ENCODE peak calls at places on chromosomes 5 and 9, in five cellular contexts. One of them, this sample, is unnamed.

GRCh38 chr5:178375348-178375747 is 142.7 kb upstream of the PHYKPL start:
- DNase-seq in neural progenitor cell: no peak
- DNase-seq in PC-9: no peak
- DNase-seq in glutamatergic neuron: no peak
- DNase-seq in epithelial cell of esophagus: no peak
- DNase-seq in this sample: no peak

GRCh38 chr5:54881286-54882005 is 103.9 kb downstream of the ESM1 start:
- DNase-seq in neural progenitor cell: no peak
- DNase-seq in PC-9: no peak
- DNase-seq in glutamatergic neuron: no peak
- DNase-seq in epithelial cell of esophagus: peak
- DNase-seq in this sample: no peak

GRCh38 chr5:115194671-115195070 is 25.0 kb upstream of the TRIM36 start:
- DNase-seq in neural progenitor cell: no peak
- DNase-seq in PC-9: no peak
- DNase-seq in glutamatergic neuron: no peak
- DNase-seq in epithelial cell of esophagus: no peak
- DNase-seq in this sample: no peak

GRCh38 chr9:84711936-84712335 is 42.4 kb downstream of the NTRK2 start:
- DNase-seq in neural progenitor cell: no peak
- DNase-seq in PC-9: peak
- DNase-seq in glutamatergic neuron: no peak
- DNase-seq in epithelial cell of esophagus: peak
- DNase-seq in this sample: no peak

GRCh38 chr5:145801195-145801594 is 33.9 kb downstream of the PRELID2 start:
- DNase-seq in neural progenitor cell: no peak
- DNase-seq in PC-9: no peak
- DNase-seq in glutamatergic neuron: no peak
- DNase-seq in epithelial cell of esophagus: peak
- DNase-seq in this sample: no peak

GRCh38 chr9:17631396-17631795 is 52.5 kb downstream of the SH3GL2 start:
- DNase-seq in neural progenitor cell: no peak
- DNase-seq in PC-9: no peak
- DNase-seq in glutamatergic neuron: no peak
- DNase-seq in epithelial cell of esophagus: no peak
- DNase-seq in this sample: no peak

GRCh38 chr5:136021016-136021405 is 7.8 kb upstream of the TGFBI start:
- DNase-seq in neural progenitor cell: no peak
- DNase-seq in PC-9: no peak
- DNase-seq in glutamatergic neuron: no peak
- DNase-seq in epithelial cell of esophagus: peak
- DNase-seq in this sample: no peak

GRCh38 chr9:97441729-97442128 is 29.8 kb downstream of the TDRD7 start:
- DNase-seq in neural progenitor cell: no peak
- DNase-seq in PC-9: no peak
- DNase-seq in glutamatergic neuron: no peak
- DNase-seq in epithelial cell of esophagus: peak
- DNase-seq in this sample: no peak

GRCh38 chr5:3896098-3896497 is 300.5 kb downstream of the IRX1 start:
- DNase-seq in neural progenitor cell: no peak
- DNase-seq in PC-9: no peak
- DNase-seq in glutamatergic neuron: no peak
- DNase-seq in epithelial cell of esophagus: peak
- DNase-seq in this sample: no peak

GRCh38 chr5:170117736-170118135 is 12.0 kb downstream of the FOXI1 start:
- DNase-seq in neural progenitor cell: no peak
- DNase-seq in PC-9: no peak
- DNase-seq in glutamatergic neuron: no peak
- DNase-seq in epithelial cell of esophagus: no peak
- DNase-seq in this sample: no peak

GRCh38 chr9:136211006-136211405 is 6.1 kb upstream of the LHX3 start:
- DNase-seq in neural progenitor cell: no peak
- DNase-seq in PC-9: no peak
- DNase-seq in glutamatergic neuron: no peak
- DNase-seq in epithelial cell of esophagus: no peak
- DNase-seq in this sample: no peak

GRCh38 chr9:87425202-87425601 is 72.5 kb upstream of the DAPK1 start:
- DNase-seq in neural progenitor cell: no peak
- DNase-seq in PC-9: no peak
- DNase-seq in glutamatergic neuron: no peak
- DNase-seq in epithelial cell of esophagus: no peak
- DNase-seq in this sample: no peak

GRCh38 chr9:135555910-135556309 is 5.6 kb upstream of the PAEP start:
- DNase-seq in neural progenitor cell: no peak
- DNase-seq in PC-9: no peak
- DNase-seq in glutamatergic neuron: no peak
- DNase-seq in epithelial cell of esophagus: no peak
- DNase-seq in this sample: no peak

GRCh38 chr9:27352457-27353188 is 55.7 kb upstream of the EQTN start:
- DNase-seq in neural progenitor cell: no peak
- DNase-seq in PC-9: no peak
- DNase-seq in glutamatergic neuron: no peak
- DNase-seq in epithelial cell of esophagus: no peak
- DNase-seq in this sample: no peak

GRCh38 chr9:27348785-27349489 is 52.0 kb upstream of the EQTN start:
- DNase-seq in neural progenitor cell: no peak
- DNase-seq in PC-9: no peak
- DNase-seq in glutamatergic neuron: no peak
- DNase-seq in epithelial cell of esophagus: no peak
- DNase-seq in this sample: no peak

GRCh38 chr9:27349681-27350080 is 52.7 kb upstream of the EQTN start:
- DNase-seq in neural progenitor cell: no peak
- DNase-seq in PC-9: no peak
- DNase-seq in glutamatergic neuron: no peak
- DNase-seq in epithelial cell of esophagus: no peak
- DNase-seq in this sample: no peak

GRCh38 chr9:27351438-27351837 is 54.5 kb upstream of the EQTN start:
- DNase-seq in neural progenitor cell: no peak
- DNase-seq in PC-9: no peak
- DNase-seq in glutamatergic neuron: no peak
- DNase-seq in epithelial cell of esophagus: no peak
- DNase-seq in this sample: no peak

DNA sequence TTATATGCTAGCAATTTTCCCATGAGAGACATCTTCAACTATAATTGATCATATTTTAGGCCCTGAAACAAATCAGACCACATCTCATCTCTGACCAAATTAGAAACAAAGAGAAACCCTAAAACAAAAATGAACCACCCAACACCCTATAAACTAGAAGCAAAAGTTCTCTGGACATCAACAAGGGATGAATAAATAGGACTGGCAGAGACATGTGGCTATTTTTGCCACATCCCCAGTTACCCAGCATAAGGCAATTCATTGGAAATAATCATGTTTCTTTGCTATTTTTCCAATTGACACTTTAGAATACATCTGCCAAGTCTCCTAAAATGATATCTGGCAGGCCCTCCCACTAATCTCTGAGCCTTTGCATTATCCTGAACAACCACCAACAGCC is 53.4 kb upstream of the EQTN start:
- DNase-seq in neural progenitor cell: no peak
- DNase-seq in PC-9: no peak
- DNase-seq in glutamatergic neuron: no peak
- DNase-seq in epithelial cell of esophagus: no peak
- DNase-seq in this sample: no peak
- TF ChIP-seq CTCF in neural progenitor cell: no peak
- TF ChIP-seq CTCF in PC-9: no peak
- TF ChIP-seq CTCF in glutamatergic neuron: no peak
- TF ChIP-seq CTCF in epithelial cell of esophagus: no peak
- TF ChIP-seq CTCF in this sample: no peak

GRCh38 chr5:123157797-123158528 is 68.9 kb downstream of the PRDM6 start:
- DNase-seq in neural progenitor cell: no peak
- DNase-seq in PC-9: no peak
- DNase-seq in glutamatergic neuron: no peak
- DNase-seq in epithelial cell of esophagus: peak
- DNase-seq in this sample: no peak
- TF ChIP-seq CTCF in neural progenitor cell: no peak
- TF ChIP-seq CTCF in PC-9: peak
- TF ChIP-seq CTCF in glutamatergic neuron: no peak
- TF ChIP-seq CTCF in epithelial cell of esophagus: no peak
- TF ChIP-seq CTCF in this sample: no peak

DNA sequence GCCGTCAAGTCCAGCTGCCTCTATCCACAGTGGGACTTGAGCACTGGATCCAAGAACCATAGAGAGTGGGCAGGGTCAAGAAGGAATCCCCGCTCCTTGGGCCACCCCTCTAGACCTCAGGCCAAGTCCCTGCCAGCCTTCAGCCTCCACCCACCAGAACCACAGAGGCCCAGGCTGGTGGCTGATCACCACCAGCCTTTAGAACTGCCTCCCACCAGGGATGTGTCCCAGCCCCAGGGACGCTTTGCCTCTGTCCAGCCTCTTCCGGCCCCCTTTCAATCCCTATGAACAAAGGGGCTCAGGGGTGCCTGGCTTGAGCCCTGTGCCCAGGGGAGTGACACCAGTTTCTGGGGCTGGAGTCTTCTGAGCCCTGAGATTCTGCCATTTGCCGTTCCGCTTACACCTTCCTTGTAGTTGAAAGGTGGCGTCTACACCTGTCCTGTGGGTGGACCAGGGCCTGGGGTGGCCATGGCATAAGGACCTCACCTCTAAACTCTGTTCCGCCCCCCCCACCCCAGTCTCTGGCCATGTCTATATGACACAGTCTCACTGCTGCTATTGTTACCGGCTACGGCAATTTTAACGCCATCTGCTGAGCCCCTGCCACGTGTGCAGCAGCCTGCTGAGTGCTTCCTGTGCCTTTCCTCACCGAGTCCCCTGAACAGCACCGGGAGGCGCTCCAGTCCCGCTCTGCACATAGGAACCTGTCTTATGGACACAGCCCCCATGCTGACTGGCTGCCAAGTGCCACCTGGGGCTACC is 35.7 kb upstream of the ORM1 start:
- DNase-seq in neural progenitor cell: no peak
- DNase-seq in PC-9: no peak
- DNase-seq in glutamatergic neuron: peak
- DNase-seq in epithelial cell of esophagus: no peak
- DNase-seq in this sample: peak
- TF ChIP-seq CTCF in neural progenitor cell: no peak
- TF ChIP-seq CTCF in PC-9: no peak
- TF ChIP-seq CTCF in glutamatergic neuron: no peak
- TF ChIP-seq CTCF in epithelial cell of esophagus: no peak
- TF ChIP-seq CTCF in this sample: peak

GRCh38 chr9:113737414-113738271 is 138.5 kb upstream of the ZNF618 start:
- DNase-seq in neural progenitor cell: peak
- DNase-seq in PC-9: peak
- DNase-seq in glutamatergic neuron: peak
- DNase-seq in epithelial cell of esophagus: peak
- DNase-seq in this sample: peak
- TF ChIP-seq CTCF in neural progenitor cell: peak
- TF ChIP-seq CTCF in PC-9: peak
- TF ChIP-seq CTCF in glutamatergic neuron: peak
- TF ChIP-seq CTCF in epithelial cell of esophagus: peak
- TF ChIP-seq CTCF in this sample: peak

GRCh38 chr5:131375351-131375750 is 111.5 kb downstream of the CDC42SE2 start:
- DNase-seq in neural progenitor cell: no peak
- DNase-seq in PC-9: no peak
- DNase-seq in glutamatergic neuron: no peak
- DNase-seq in epithelial cell of esophagus: no peak
- DNase-seq in this sample: no peak
- TF ChIP-seq CTCF in neural progenitor cell: no peak
- TF ChIP-seq CTCF in PC-9: no peak
- TF ChIP-seq CTCF in glutamatergic neuron: no peak
- TF ChIP-seq CTCF in epithelial cell of esophagus: no peak
- TF ChIP-seq CTCF in this sample: no peak

GRCh38 chr9:21334603-21334968 is 618 bp downstream of the KLHL9 start:
- DNase-seq in neural progenitor cell: peak
- DNase-seq in PC-9: no peak
- DNase-seq in glutamatergic neuron: no peak
- DNase-seq in epithelial cell of esophagus: no peak
- DNase-seq in this sample: no peak

GRCh38 chr9:21340735-21341134 is 5.5 kb upstream of the KLHL9 start:
- DNase-seq in neural progenitor cell: no peak
- DNase-seq in PC-9: no peak
- DNase-seq in glutamatergic neuron: no peak
- DNase-seq in epithelial cell of esophagus: no peak
- DNase-seq in this sample: no peak

GRCh38 chr9:21331676-21332402 is 3.4 kb downstream of the KLHL9 start:
- DNase-seq in neural progenitor cell: no peak
- DNase-seq in PC-9: no peak
- DNase-seq in glutamatergic neuron: no peak
- DNase-seq in epithelial cell of esophagus: no peak
- DNase-seq in this sample: no peak

GRCh38 chr9:21334969-21335632 is at the start of gene KLHL9:
- DNase-seq in neural progenitor cell: peak
- DNase-seq in PC-9: peak
- DNase-seq in glutamatergic neuron: peak
- DNase-seq in epithelial cell of esophagus: peak
- DNase-seq in this sample: peak

GRCh38 chr9:21336467-21336866 is 1.3 kb upstream of the KLHL9 start:
- DNase-seq in neural progenitor cell: no peak
- DNase-seq in PC-9: no peak
- DNase-seq in glutamatergic neuron: no peak
- DNase-seq in epithelial cell of esophagus: no peak
- DNase-seq in this sample: no peak
- TF ChIP-seq CTCF in neural progenitor cell: peak
- TF ChIP-seq CTCF in PC-9: no peak
- TF ChIP-seq CTCF in glutamatergic neuron: no peak
- TF ChIP-seq CTCF in epithelial cell of esophagus: no peak
- TF ChIP-seq CTCF in this sample: no peak

GRCh38 chr9:72200452-72200851 is 51.2 kb downstream of the GDA start:
- DNase-seq in neural progenitor cell: no peak
- DNase-seq in PC-9: no peak
- DNase-seq in glutamatergic neuron: no peak
- DNase-seq in epithelial cell of esophagus: no peak
- DNase-seq in this sample: no peak

GRCh38 chr9:72205513-72205912 is 56.3 kb downstream of the GDA start:
- DNase-seq in neural progenitor cell: no peak
- DNase-seq in PC-9: no peak
- DNase-seq in glutamatergic neuron: no peak
- DNase-seq in epithelial cell of esophagus: peak
- DNase-seq in this sample: no peak

GRCh38 chr9:72204062-72204461 is 54.8 kb downstream of the GDA start:
- DNase-seq in neural progenitor cell: no peak
- DNase-seq in PC-9: no peak
- DNase-seq in glutamatergic neuron: no peak
- DNase-seq in epithelial cell of esophagus: no peak
- DNase-seq in this sample: no peak

GRCh38 chr9:72207278-72207677 is 58.0 kb downstream of the GDA start:
- DNase-seq in neural progenitor cell: no peak
- DNase-seq in PC-9: no peak
- DNase-seq in glutamatergic neuron: no peak
- DNase-seq in epithelial cell of esophagus: no peak
- DNase-seq in this sample: no peak

GRCh38 chr9:72203205-72203803 is 54.1 kb downstream of the GDA start:
- DNase-seq in neural progenitor cell: peak
- DNase-seq in PC-9: peak
- DNase-seq in glutamatergic neuron: no peak
- DNase-seq in epithelial cell of esophagus: peak
- DNase-seq in this sample: peak
- TF ChIP-seq CTCF in neural progenitor cell: peak
- TF ChIP-seq CTCF in PC-9: peak
- TF ChIP-seq CTCF in glutamatergic neuron: peak
- TF ChIP-seq CTCF in epithelial cell of esophagus: peak
- TF ChIP-seq CTCF in this sample: peak

This sample was measured in WERI-Rb-1.